ENCODE peak calls at places on chromosomes 16 and 17, in seven cellular contexts. C is globus pallidus; Z is H54; J is GM12865; S is retinal pigment epithelial cell; G is effector memory CD4-positive, alpha-beta T cell; W is CD8-positive, alpha-beta T cell. D is an unnamed sample.

GRCh38 chr16:57422026-57422944 is 17.7 kb downstream of the CCL17 start:
- DNase-seq in C (no peak), W (no peak), G (no peak), S (no peak), Z (peak; percentile 27), J (peak; percentile 58), D (no peak)

GRCh38 chr17:65099941-65100315 is 37.2 kb upstream of the RGS9 start:
- DNase-seq in G (peak; percentile 45), C (no peak), S (no peak), W (peak; percentile 24), Z (peak; percentile 65), J (peak; percentile 93), D (peak; percentile 65)

GRCh38 chr17:64459284-64459747 is 10.4 kb downstream of the MILR1 start:
- DNase-seq in W (no peak), J (no peak), Z (peak; percentile 63), S (no peak), G (no peak), C (no peak), D (no peak)

GRCh38 chr17:80795737-80796136 is 195.9 kb upstream of the CHMP6 start:
- DNase-seq in C (peak; percentile 82), W (no peak), G (no peak), S (peak; percentile 39), J (no peak), Z (no peak), D (no peak)

GRCh38 chr16:22360963-22361659 is 13.3 kb downstream of the CDR2 start:
- DNase-seq in J (peak; percentile 21), G (no peak), C (no peak), W (no peak), S (no peak), Z (no peak), D (no peak)

GRCh38 chr16:87581867-87582220 is 20.5 kb upstream of the JPH3 start:
- DNase-seq in S (peak; percentile 80), W (no peak), J (no peak), Z (peak; percentile 98), C (no peak), G (no peak), D (no peak)

GRCh38 chr16:83400234-83400633 is 407.5 kb upstream of the HSBP1 start:
- DNase-seq in G (no peak), C (no peak), W (no peak), S (no peak), Z (no peak), J (no peak), D (no peak)

GRCh38 chr16:77736879-77737278 is 14.6 kb downstream of the NUDT7 start:
- DNase-seq in W (no peak), S (no peak), C (no peak), Z (no peak), J (peak; percentile 5), G (no peak), D (no peak)

GRCh38 chr16:56609463-56609921 is 1.1 kb downstream of the MT2A start:
- DNase-seq in Z (no peak), G (peak; percentile 46), S (no peak), W (peak; percentile 67), J (peak; percentile 91), C (peak; percentile 77), D (peak; percentile 86)

GRCh38 chr16:50304467-50305440 is 38.4 kb downstream of the ADCY7 start:
- DNase-seq in J (no peak), C (no peak), Z (no peak), W (no peak), G (no peak), S (no peak), D (no peak)

GRCh38 chr16:88482630-88483391 is 29.7 kb downstream of the ZFPM1 start:
- DNase-seq in Z (no peak), S (no peak), J (no peak), W (no peak), G (no peak), C (no peak), D (no peak)

GRCh38 chr17:37274432-37274831 is 101.4 kb upstream of the C17orf78 start:
- DNase-seq in J (no peak), G (no peak), S (no peak), W (no peak), Z (no peak), C (no peak), D (no peak)

D was measured in germinal center.